ENCODE peak calls at places on chromosome 2, in six cellular contexts. J, X, B, A, R and U are unnamed samples.

GRCh38 chr2:134926231-134926931 is 7.8 kb downstream of the CCNT2 start:
- DNase-seq in J (no peak), X (no peak), B (no peak), A (peak), R (no peak), U (peak)

GRCh38 chr2:156590313-156590712 is 154.1 kb downstream of the GPD2 start:
- DNase-seq in J (no peak), X (no peak), B (no peak), A (no peak), R (no peak), U (no peak)

GRCh38 chr2:240481720-240482119 is 46.3 kb downstream of the GPC1 start:
- DNase-seq in J (no peak), X (no peak), B (no peak), A (no peak), R (no peak), U (no peak)

GRCh38 chr2:27638023-27638637 is 9.3 kb downstream of the GPN1 start:
- DNase-seq in J (peak), X (no peak), B (no peak), A (peak), R (no peak), U (peak)

GRCh38 chr2:28567076-28567471 is 71.2 kb downstream of the PLB1 start:
- DNase-seq in J (no peak), X (no peak), B (peak), A (peak), R (no peak), U (no peak)

GRCh38 chr2:58429285-58429874 is 188.3 kb upstream of the FANCL start:
- DNase-seq in J (no peak), X (no peak), B (no peak), A (no peak), R (no peak), U (no peak)

GRCh38 chr2:28134262-28134812 is 243.8 kb downstream of the BABAM2 start:
- DNase-seq in J (peak), X (no peak), B (no peak), A (no peak), R (no peak), U (peak)

GRCh38 chr2:20667531-20668401 is 822 bp downstream of the GDF7 start:
- DNase-seq in J (no peak), X (no peak), B (no peak), A (no peak), R (no peak), U (peak)

GRCh38 chr2:42085706-42086487 is 38.1 kb downstream of the PKDCC start:
- DNase-seq in J (peak), X (no peak), B (no peak), A (no peak), R (no peak), U (no peak)

GRCh38 chr2:240411261-240412160 is 24.0 kb upstream of the GPC1 start:
- DNase-seq in J (no peak), X (no peak), B (no peak), A (no peak), R (no peak), U (no peak)